ENCODE peak calls at places on chromosomes 12 and 14, in five cellular contexts. S is neural progenitor cell, Q is tibial artery, Z is brain microvascular endothelial cell, D is GM06990. R is an unnamed sample.

GRCh38 chr12:82687020-82687951 is 580 bp downstream of the TMTC2 start:
- DNase-seq in D (peak), Z (peak), Q (peak), S (peak), R (peak)

GRCh38 chr14:36879558-36879957 is 217.9 kb downstream of the PAX9 start:
- DNase-seq in S (no peak), Q (no peak), Z (no peak), D (no peak), R (no peak)

GRCh38 chr12:107079172-107080011 is 14.0 kb downstream of the CRY1 start:
- DNase-seq in Q (no peak), Z (peak), D (no peak), S (no peak), R (peak)

GRCh38 chr14:65728604-65729003 is 316.1 kb downstream of the FUT8 start:
- DNase-seq in S (no peak), D (no peak), Q (no peak), Z (no peak), R (no peak)

GRCh38 chr12:110545812-110546211 is 37.3 kb downstream of the PPTC7 start:
- DNase-seq in S (no peak), Z (no peak), Q (no peak), D (no peak), R (no peak)

GRCh38 chr14:55052259-55052930 is 948 bp downstream of the MAPK1IP1L start:
- DNase-seq in Z (no peak), D (no peak), S (no peak), Q (no peak), R (peak)

GRCh38 chr12:55742719-55743130 is at the start of gene GDF11:
- DNase-seq in Q (peak), Z (peak), S (peak), D (peak), R (peak)

GRCh38 chr12:131672311-131672940 is 38.5 kb upstream of the SFSWAP start:
- DNase-seq in D (no peak), S (no peak), Q (no peak), Z (no peak), R (no peak)

GRCh38 chr12:8906781-8907180 is 7.5 kb upstream of the PHC1 start:
- DNase-seq in Q (no peak), S (no peak), D (no peak), Z (no peak), R (no peak)

GRCh38 chr12:15605886-15606590 is 183.2 kb downstream of the EPS8 start:
- DNase-seq in D (no peak), S (no peak), Q (no peak), Z (no peak), R (no peak)

GRCh38 chr12:24661657-24662096 is 287.2 kb downstream of the BCAT1 start:
- DNase-seq in Q (peak), S (no peak), Z (peak), D (no peak), R (peak)

GRCh38 chr12:109710747-109711595 is 2.7 kb upstream of the FAM222A start:
- DNase-seq in S (no peak), Z (peak), D (no peak), Q (no peak), R (no peak)

GRCh38 chr12:81759215-81759991 is at the start of gene PPFIA2:
- DNase-seq in S (peak), Q (peak), D (no peak), Z (peak), R (peak)

GRCh38 chr12:946656-947055 is 2.8 kb downstream of the RAD52 start:
- DNase-seq in S (no peak), Q (no peak), D (no peak), Z (peak), R (peak)

GRCh38 chr14:69055125-69055524 is 76.0 kb upstream of the ACTN1 start:
- DNase-seq in S (no peak), D (no peak), Q (no peak), Z (peak), R (peak)

GRCh38 chr14:69054030-69054429 is 74.9 kb upstream of the ACTN1 start:
- DNase-seq in D (no peak), Z (no peak), S (no peak), Q (no peak), R (no peak)

GRCh38 chr14:69055973-69056372 is 76.9 kb upstream of the ACTN1 start:
- DNase-seq in S (no peak), Q (no peak), Z (no peak), D (no peak), R (no peak)

GRCh38 chr14:69059658-69060648 is 80.9 kb upstream of the ACTN1 start:
- DNase-seq in Q (peak), S (no peak), Z (peak), D (no peak), R (peak)

DNA sequence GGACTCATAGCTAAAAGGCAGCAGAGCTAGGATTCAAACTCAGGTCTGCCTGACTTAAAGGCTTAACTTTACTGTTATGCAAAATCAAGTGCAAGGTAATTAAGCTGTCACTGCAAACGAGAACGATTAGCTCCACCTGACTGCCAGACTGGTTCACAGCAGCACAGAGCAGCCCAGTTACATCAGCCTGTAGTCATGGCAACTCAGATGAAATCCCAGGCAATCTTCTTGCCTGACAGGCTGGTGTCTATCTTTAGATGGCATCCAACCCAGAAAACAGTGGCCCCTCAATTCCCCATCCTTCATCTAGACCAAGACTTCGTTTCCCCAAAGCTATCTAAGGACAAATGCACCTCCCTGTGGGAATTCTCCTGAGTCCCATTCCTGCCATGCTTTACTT is 77.3 kb upstream of the ACTN1 start:
- DNase-seq in Q (no peak), Z (peak), S (no peak), D (no peak), R (no peak)
- TF ChIP-seq CTCF in Q (no peak), Z (no peak), S (no peak), D (no peak), R (no peak)

DNA sequence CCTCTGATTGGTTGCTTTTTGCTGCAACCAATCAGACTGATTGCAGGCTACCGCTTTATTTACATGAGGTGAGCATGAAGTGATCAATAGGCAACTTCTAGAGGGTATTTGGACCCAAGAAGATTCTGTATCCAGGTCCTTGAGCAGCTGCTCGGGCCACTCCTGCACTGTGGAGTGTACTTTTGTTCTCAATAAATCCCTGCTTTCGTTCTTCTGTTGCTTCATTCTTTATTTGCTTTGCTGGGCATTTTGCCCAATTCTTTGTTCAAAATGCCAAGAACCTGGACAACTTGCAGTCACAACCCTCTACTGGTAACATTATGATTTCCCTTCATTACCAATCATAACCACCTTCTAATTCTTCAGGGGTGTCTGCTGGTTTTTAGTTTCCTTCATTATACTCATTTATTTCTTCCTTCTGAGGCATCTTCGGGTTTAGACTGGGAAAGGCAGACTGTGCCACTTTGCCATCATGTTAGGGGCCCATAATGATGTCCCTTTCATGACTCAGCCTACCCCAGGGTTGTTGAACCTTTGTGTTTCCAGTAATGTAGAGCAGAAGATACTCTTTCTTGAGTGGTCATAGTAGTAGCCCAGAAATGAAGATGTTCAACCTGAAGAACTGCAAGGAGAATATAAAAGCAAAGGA is 43.4 kb upstream of the LIMA1 start:
- DNase-seq in D (no peak), S (no peak), Q (no peak), Z (peak), R (peak)
- TF ChIP-seq CTCF in D (no peak), S (no peak), Q (no peak), Z (no peak), R (no peak)

DNA sequence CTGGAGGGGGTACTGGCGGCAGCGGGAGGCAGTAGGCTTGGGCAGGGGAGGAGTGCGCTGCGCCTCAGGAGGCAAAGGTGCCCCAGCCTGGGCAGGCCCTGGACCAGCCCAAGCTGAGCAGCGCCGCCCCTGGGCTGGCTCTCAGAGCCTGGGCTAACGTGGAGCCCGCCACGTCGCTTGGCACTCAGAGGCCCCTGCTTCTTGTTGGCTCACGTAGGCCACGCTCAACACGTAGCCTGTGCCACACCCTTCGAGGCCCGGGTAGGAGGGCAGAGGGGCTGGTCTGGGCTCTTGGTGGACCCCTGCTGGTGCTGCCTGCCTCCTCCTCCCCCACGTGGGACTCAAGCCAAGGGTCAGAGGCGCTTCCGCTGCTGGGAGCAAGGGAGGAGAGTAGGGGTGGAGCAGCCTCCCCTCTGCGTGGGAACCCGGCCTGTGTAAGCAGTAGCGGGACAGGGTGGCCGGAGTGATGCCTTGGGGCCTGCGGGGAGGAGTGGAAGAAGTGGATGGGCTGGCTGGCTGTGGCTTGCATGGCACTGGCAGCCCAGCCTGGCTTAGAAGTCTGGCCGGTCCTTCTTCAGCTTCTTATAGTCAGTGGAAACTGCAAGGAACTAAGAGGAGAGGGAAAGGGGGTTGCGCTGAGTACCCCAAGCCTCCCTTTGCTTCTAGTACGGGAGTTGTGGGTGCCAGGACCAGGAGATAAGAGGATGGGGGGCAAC is 5.7 kb downstream of the SHMT2 start:
- DNase-seq in Z (peak), D (no peak), Q (peak), S (peak), R (no peak)
- TF ChIP-seq CTCF in Z (peak), D (no peak), Q (peak), S (no peak), R (no peak)

DNA sequence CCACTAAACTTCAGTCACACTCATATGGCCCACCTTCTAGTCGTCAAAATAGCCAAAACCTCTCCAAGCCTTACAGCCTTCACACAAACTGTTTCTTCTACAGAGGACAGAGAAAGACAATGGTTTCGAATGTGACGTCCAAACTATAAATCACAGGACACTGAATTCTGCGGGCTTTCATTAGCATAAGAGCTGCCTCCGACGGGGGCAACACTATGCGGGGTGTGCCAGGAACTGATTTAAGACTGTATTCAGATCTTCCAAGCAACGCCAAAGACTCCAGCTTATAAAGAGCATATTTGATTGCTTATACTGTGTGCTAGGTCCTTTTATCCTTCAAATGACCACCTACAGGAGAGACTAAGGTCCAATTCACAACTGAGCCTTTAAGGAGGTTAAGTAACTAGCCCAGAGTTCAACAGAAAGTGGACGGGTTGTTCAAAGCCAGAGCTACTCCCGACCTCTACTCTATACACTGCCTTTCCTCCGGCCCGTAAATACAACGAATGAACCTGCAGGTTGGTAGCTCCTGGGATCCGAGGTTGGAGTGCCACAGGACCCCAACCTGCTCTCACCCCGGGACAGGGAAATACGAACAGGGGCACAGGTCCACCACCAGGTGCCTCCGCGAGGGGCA is 574 bp downstream of the L2HGDH start:
- DNase-seq in Q (no peak), S (peak), D (peak), Z (no peak), R (no peak)
- TF ChIP-seq CTCF in Q (peak), S (peak), D (peak), Z (peak), R (peak)

DNA sequence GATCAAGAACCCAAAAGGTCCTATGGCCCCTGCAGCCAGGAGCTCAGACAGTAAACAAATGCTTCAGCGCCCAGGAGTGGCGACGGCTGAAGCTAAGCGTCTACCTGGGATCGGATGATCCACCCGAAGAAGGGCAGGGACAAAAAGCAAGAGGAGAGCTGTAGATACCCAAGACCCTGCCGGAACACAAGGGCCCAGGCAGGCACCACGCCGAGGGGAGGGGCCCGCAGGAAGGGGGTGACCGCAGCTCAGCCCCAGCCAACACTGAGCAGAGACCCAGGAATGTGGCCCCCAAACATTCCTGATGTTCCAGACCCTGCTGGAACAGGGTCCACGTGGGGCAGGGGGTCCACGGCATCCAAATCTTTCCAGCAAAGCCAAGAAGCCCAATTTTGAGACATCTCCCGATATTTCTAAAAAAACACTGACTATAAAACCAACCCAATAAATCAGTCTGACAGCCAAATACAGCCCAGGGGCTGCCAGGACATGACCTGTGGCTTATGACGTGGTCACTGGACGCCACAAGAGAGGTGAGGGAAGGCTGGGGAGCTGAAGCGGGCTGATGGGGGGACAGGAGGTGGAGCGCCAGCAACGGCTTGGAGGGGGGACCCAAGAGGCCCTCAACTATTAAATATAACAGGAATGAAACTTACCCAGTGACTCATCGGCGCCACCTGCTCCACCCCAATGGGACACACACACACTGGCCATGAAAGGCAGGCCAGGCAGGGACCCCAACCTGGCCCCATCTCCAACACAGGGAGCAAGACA is 58.9 kb downstream of the NCOR2 start:
- DNase-seq in Q (no peak), D (no peak), S (no peak), Z (no peak), R (peak)
- TF ChIP-seq CTCF in Q (no peak), D (peak), S (peak), Z (peak), R (no peak)

GRCh38 chr14:105090493-105091334 is 25.5 kb upstream of the GPR132 start:
- DNase-seq in D (peak), Q (peak), Z (peak), S (peak), R (peak)
- TF ChIP-seq CTCF in D (peak), Q (peak), Z (peak), S (peak), R (peak)

GRCh38 chr14:89954045-89955021 is at the start of gene EFCAB11:
- DNase-seq in S (peak), D (peak), Q (peak), Z (peak), R (peak)

GRCh38 chr14:89955022-89955414 is 488 bp upstream of the EFCAB11 start:
- DNase-seq in S (no peak), Z (no peak), Q (no peak), D (no peak), R (no peak)

GRCh38 chr14:89956294-89957009 is 725 bp downstream of the TDP1 start:
- DNase-seq in Q (peak), D (peak), Z (peak), S (peak), R (peak)

GRCh38 chr14:89953602-89954001 is 928 bp downstream of the EFCAB11 start:
- DNase-seq in Z (no peak), S (no peak), Q (no peak), D (no peak), R (no peak)

GRCh38 chr14:89955418-89956293 is at the start of gene TDP1:
- DNase-seq in Z (peak), S (peak), Q (peak), D (peak), R (peak)
- TF ChIP-seq CTCF in Z (no peak), S (peak), Q (no peak), D (peak), R (no peak)

GRCh38 chr12:48862691-48863090 is 3.0 kb downstream of the RND1 start:
- DNase-seq in D (no peak), Q (no peak), S (peak), Z (no peak), R (no peak)

GRCh38 chr12:48863296-48863695 is 2.4 kb downstream of the RND1 start:
- DNase-seq in Z (no peak), S (no peak), Q (no peak), D (no peak), R (no peak)

GRCh38 chr12:48868446-48868845 is 2.8 kb upstream of the RND1 start:
- DNase-seq in S (no peak), Q (no peak), Z (no peak), D (no peak), R (no peak)

GRCh38 chr12:48865141-48865440 is 579 bp downstream of the RND1 start:
- DNase-seq in Z (no peak), S (peak), D (peak), Q (no peak), R (no peak)

GRCh38 chr12:48865441-48866290 is at the start of gene RND1:
- DNase-seq in Q (peak), Z (peak), S (peak), D (peak), R (peak)
- TF ChIP-seq CTCF in Q (no peak), Z (no peak), S (peak), D (peak), R (no peak)

DNA sequence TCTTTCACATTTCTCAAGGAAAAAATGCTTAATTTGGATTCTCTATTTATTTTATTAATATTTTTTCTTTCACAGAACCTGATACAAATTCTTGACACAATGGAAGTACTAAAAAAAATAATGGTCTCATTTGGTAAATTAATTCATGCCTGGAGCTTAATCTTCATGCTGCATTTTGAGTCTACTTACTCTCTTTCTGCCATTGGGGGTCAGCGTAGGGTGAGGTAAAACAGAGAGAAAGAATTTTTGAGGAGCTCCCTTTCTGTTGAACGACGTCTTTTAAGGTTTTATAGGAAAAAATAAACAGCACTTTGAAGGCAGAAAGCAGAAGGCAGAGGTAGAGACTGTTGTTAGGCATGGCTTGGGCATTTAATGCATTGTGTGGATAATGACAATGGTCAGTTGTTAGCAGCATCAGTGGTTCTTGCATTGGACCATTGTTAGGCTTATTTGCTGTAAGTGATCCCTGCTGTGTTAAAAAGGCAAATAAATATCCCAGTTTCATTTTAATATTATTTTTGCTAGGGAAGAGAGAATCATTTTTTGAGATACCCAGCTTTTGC is 557.2 kb upstream of the STXBP6 start:
- DNase-seq in Q (no peak), S (peak), Z (no peak), D (no peak), R (no peak)
- TF ChIP-seq CTCF in Q (no peak), S (peak), Z (no peak), D (no peak), R (no peak)

R was measured in astrocyte.